ENCODE peak calls at places on chromosomes 5 and 9, in six cellular contexts. J, F, P, C, U and N are unnamed samples.

GRCh38 chr9:80881946-80882345 is 807.4 kb downstream of the TLE1 start:
- DNase-seq in P (no peak), F (peak; percentile 1), C (peak; percentile 19), J (peak; percentile 0), U (no peak), N (no peak)

GRCh38 chr5:174003795-174004194 is 14.8 kb downstream of the C5orf47 start:
- DNase-seq in C (no peak), P (no peak), J (no peak), U (no peak), F (no peak), N (no peak)

GRCh38 chr5:150918613-150919012 is 13.8 kb upstream of the ZNF300 start:
- DNase-seq in P (no peak), U (no peak), J (no peak), C (peak; percentile 5), F (no peak), N (no peak)

GRCh38 chr5:114412509-114413171 is 50.8 kb downstream of the KCNN2 start:
- DNase-seq in J (no peak), P (no peak), F (no peak), C (no peak), U (no peak), N (no peak)

GRCh38 chr5:92637960-92638359 is 943.1 kb downstream of the NR2F1-AS1 start:
- DNase-seq in J (no peak), C (no peak), F (no peak), P (no peak), U (no peak), N (no peak)

GRCh38 chr5:80797428-80798024 is 142.7 kb upstream of the DHFR start:
- DNase-seq in C (no peak), F (no peak), J (no peak), U (no peak), P (no peak), N (no peak)

GRCh38 chr5:10987881-10988504 is 227.0 kb upstream of the DAP start:
- DNase-seq in P (peak; percentile 75), C (no peak), J (peak; percentile 87), U (peak; percentile 43), F (peak; percentile 69), N (peak; percentile 82)

GRCh38 chr9:98357921-98358535 is 102.6 kb upstream of the TBC1D2 start:
- DNase-seq in J (no peak), F (no peak), U (no peak), P (no peak), C (no peak), N (no peak)

GRCh38 chr9:38380872-38381534 is 11.5 kb upstream of the ALDH1B1 start:
- DNase-seq in C (no peak), P (no peak), J (peak; percentile 21), U (no peak), F (peak; percentile 29), N (no peak)

GRCh38 chr9:38382141-38382540 is 10.4 kb upstream of the ALDH1B1 start:
- DNase-seq in P (no peak), F (no peak), U (no peak), J (no peak), C (no peak), N (no peak)

GRCh38 chr9:38376266-38376665 is 16.2 kb upstream of the ALDH1B1 start:
- DNase-seq in P (no peak), C (no peak), F (no peak), J (no peak), U (no peak), N (no peak)

GRCh38 chr9:38375572-38375963 is 16.9 kb upstream of the ALDH1B1 start:
- DNase-seq in P (no peak), C (no peak), U (no peak), J (no peak), F (no peak), N (no peak)

GRCh38 chr9:38380230-38380871 is 12.2 kb upstream of the ALDH1B1 start:
- DNase-seq in U (no peak), F (no peak), J (no peak), P (no peak), C (no peak), N (no peak)
- TF ChIP-seq CTCF in U (no peak), F (no peak), J (no peak), P (no peak), C (no peak), N (no peak)

DNA sequence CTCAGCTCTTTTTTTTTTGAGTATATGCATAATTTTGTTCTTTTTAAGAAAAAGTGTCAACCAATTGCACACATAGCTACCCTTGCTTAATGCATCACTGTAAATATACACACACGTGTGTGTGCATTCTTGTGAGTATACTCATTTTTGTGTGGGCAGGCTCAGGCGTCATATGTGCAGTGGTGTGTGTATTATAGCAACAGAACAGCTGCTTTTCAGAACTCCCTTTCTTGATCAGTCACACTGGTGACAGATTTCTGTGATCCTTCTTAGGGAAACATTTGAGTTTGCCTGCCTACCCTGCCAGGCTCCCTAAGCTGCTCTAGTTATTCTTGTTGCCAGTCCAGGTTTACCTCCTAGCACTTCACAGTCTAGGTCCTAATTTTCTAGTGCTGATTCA is 287.0 kb upstream of the SEMA6A start:
- DNase-seq in P (no peak), C (no peak), J (no peak), U (no peak), F (no peak), N (no peak)
- H3K4me1 ChIP-seq in P (no peaks in the 10 kb centered on the region), C (peaks cover 6% of the 10 kb centered on the region), J (peaks cover 10% of the 10 kb centered on the region), U (peaks cover 1% of the 10 kb centered on the region), F (peaks cover 8% of the 10 kb centered on the region), N (no peaks in the 10 kb centered on the region)

DNA sequence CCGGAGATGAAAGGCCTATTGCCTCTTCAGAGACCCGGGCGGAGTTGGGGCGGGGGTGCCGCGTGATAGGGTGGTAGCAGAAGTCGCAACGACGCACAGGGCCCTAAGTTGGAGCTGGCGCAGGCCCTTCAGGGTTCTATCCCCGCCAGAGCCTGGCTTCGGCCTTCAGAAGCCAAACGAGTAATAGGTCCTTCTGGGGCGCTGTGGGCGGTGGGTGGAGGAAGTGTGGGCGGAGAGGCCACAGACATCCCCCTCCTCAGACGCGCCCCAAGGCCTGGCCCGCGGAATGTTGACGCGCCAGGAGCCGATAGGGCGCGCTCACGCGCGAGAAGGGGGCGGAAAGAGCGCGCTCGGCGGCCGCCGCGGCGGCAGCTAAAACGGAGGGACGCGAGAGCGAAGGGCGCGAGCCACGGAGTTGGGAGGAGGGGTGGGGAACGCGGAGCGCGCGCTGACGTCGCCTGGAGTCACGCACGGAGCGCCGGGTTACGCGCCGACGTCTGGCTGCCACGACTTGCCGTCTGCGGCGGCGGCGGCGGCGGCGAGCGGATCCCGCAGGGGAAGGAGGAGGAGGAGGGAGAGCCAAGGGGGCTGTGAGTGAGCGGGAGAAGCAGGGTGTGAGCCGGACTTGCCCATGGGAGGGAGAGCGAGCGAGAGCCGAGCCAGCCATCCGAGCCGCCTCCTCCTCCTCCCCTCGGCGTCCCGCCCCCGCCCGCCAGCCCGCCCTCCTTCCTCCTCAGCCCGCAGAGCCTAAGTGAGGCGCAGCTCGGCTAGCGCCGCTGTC is 6.4 kb upstream of the PURA start:
- DNase-seq in C (peak; percentile 95), U (peak; percentile 97), P (peak; percentile 97), J (peak; percentile 95), F (no peak), N (peak; percentile 97)
- TF ChIP-seq CTCF in C (peak; percentile 35), U (peak; percentile 27), P (peak; percentile 24), J (peak; percentile 17), F (no peak), N (no peak)

GRCh38 chr5:27158775-27159174 is 120.4 kb upstream of the CDH9 start:
- DNase-seq in J (no peak), F (no peak), C (no peak), P (no peak), U (no peak), N (no peak)
- H3K4me1 ChIP-seq in J (no peaks in the 10 kb centered on the region), F (no peaks in the 10 kb centered on the region), C (no peaks in the 10 kb centered on the region), P (no peaks in the 10 kb centered on the region), U (no peaks in the 10 kb centered on the region), N (no peaks in the 10 kb centered on the region)

GRCh38 chr9:128887914-128888350 is 6.0 kb downstream of the LRRC8A start:
- DNase-seq in P (no peak), F (peak; percentile 70), J (no peak), U (peak; percentile 58), C (no peak), N (no peak)
- TF ChIP-seq CTCF in P (no peak), F (no peak), J (no peak), U (no peak), C (no peak), N (no peak)